ENCODE peak calls at places on chromosomes 6 and 20, in ten cellular contexts. V is D341Med; D is lower leg skin; T is heart right ventricle; J is astrocyte; I is neural progenitor cell; M is progenitor cell of endocrine pancreas; H is T-helper 9 cell; K is HT1080; N is effector memory CD8-positive, alpha-beta T cell. A is an unnamed sample.

GRCh38 chr6:106974337-106974998 is at the start of gene CD24:
- DNase-seq in V (peak), J (peak), D (no peak), K (no peak), T (peak), M (peak), N (no peak), I (peak), H (no peak), A (peak)

GRCh38 chr20:34516874-34517542 is 786 bp downstream of the DYNLRB1 start:
- DNase-seq in I (peak), V (peak), T (no peak), M (no peak), D (no peak), N (peak), J (no peak), K (no peak), H (peak), A (no peak)

GRCh38 chr6:109612268-109612667 is 78.7 kb downstream of the AK9 start:
- DNase-seq in I (no peak), H (no peak), V (no peak), J (no peak), T (no peak), K (no peak), D (no peak), M (no peak), N (no peak), A (no peak)

GRCh38 chr20:34938466-34939163 is 17.0 kb downstream of the GSS start:
- DNase-seq in N (no peak), K (no peak), I (no peak), V (peak), T (peak), J (no peak), D (peak), H (no peak), M (no peak), A (no peak)

GRCh38 chr20:15789083-15789482 is 784.2 kb downstream of the KIF16B start:
- DNase-seq in T (no peak), V (no peak), M (no peak), I (no peak), D (no peak), N (no peak), K (no peak), J (no peak), H (no peak), A (no peak)

GRCh38 chr6:25389501-25389900 is 110.3 kb downstream of the CARMIL1 start:
- DNase-seq in V (no peak), K (peak), T (no peak), H (no peak), N (no peak), M (no peak), I (no peak), J (peak), D (no peak), A (no peak)

GRCh38 chr6:42450314-42451145 is 1.2 kb downstream of the TRERF1 start:
- DNase-seq in D (no peak), T (no peak), N (no peak), I (peak), V (no peak), H (no peak), J (peak), K (peak), M (no peak), A (peak)

GRCh38 chr6:132483779-132484679 is 28.9 kb downstream of the STX7 start:
- DNase-seq in K (peak), J (peak), N (peak), V (peak), I (peak), M (peak), T (no peak), D (peak), H (peak), A (no peak)

GRCh38 chr6:140366991-140367390 is 992.5 kb upstream of the CITED2 start:
- DNase-seq in T (no peak), H (no peak), M (no peak), K (peak), V (no peak), N (no peak), D (no peak), I (no peak), J (peak), A (no peak)

GRCh38 chr20:34491932-34492509 is 24.2 kb upstream of the DYNLRB1 start:
- DNase-seq in D (no peak), J (no peak), V (no peak), K (no peak), T (no peak), H (no peak), I (no peak), M (no peak), N (no peak), A (no peak)

GRCh38 chr6:5425267-5425666 is 164.0 kb downstream of the FARS2 start:
- DNase-seq in V (no peak), T (no peak), K (no peak), D (no peak), I (no peak), J (no peak), H (no peak), M (no peak), N (no peak), A (no peak)

GRCh38 chr6:145814035-145814500 is 527 bp downstream of the FBXO30 start:
- DNase-seq in K (no peak), M (no peak), D (no peak), I (peak), V (peak), J (peak), N (peak), T (peak), H (peak), A (no peak)

GRCh38 chr6:144314562-144314961 is 29.4 kb downstream of the UTRN start:
- DNase-seq in D (no peak), H (no peak), M (no peak), I (no peak), N (no peak), J (no peak), V (no peak), K (no peak), T (no peak), A (no peak)

GRCh38 chr6:14361956-14362587 is 244.5 kb downstream of the CD83 start:
- DNase-seq in T (no peak), M (no peak), K (no peak), H (no peak), N (no peak), J (no peak), I (no peak), V (no peak), D (no peak), A (no peak)

GRCh38 chr20:48750941-48751620 is 76.7 kb downstream of the PREX1 start:
- DNase-seq in J (peak), H (peak), M (no peak), N (peak), K (no peak), T (peak), D (no peak), I (peak), V (no peak), A (no peak)

GRCh38 chr6:63690210-63690609 is 54.6 kb downstream of the PHF3 start:
- DNase-seq in I (no peak), H (no peak), N (no peak), K (no peak), V (no peak), M (no peak), J (no peak), D (no peak), T (no peak), A (no peak)